ENCODE peak calls at places on chromosomes 5 and 9, in nine cellular contexts. E, F, B, R, C, K, J, A and X are unnamed samples. For H3K9me3, the result is how much of the 10 kb centered on the place peaks cover.

GRCh38 chr5:89034588-89034987 is 151.6 kb upstream of the MEF2C start:
- DNase-seq in C (no peak), R (no peak), A (no peak), J (no peak), B (no peak), F (no peak), E (no peak), K (no peak), X (no peak)

GRCh38 chr9:123424552-123425225 is 68.7 kb downstream of the CRB2 start:
- DNase-seq in B (no peak), J (no peak), K (no peak), A (no peak), F (no peak), C (no peak), E (peak), R (no peak), X (no peak)

GRCh38 chr5:145553177-145553576 is 282.0 kb downstream of the PRELID2 start:
- DNase-seq in A (no peak), J (no peak), R (no peak), K (no peak), E (no peak), C (no peak), F (no peak), B (no peak), X (no peak)

GRCh38 chr9:136313111-136314055 is 9.5 kb upstream of the CCDC187 start:
- DNase-seq in B (no peak), K (no peak), E (no peak), F (no peak), A (no peak), R (no peak), C (no peak), J (no peak), X (no peak)

GRCh38 chr9:134423757-134424156 is 97.5 kb downstream of the RXRA start:
- DNase-seq in K (no peak), A (no peak), R (no peak), E (no peak), J (no peak), B (no peak), C (no peak), F (no peak), X (no peak)

GRCh38 chr9:103037508-103038477 is 42.7 kb downstream of the CYLC2 start:
- DNase-seq in C (peak), J (no peak), A (peak), B (no peak), E (no peak), K (no peak), F (no peak), R (no peak), X (no peak)

GRCh38 chr9:84062538-84062937 is 81.9 kb downstream of the RMI1 start:
- DNase-seq in B (no peak), E (no peak), A (peak), J (no peak), R (no peak), F (no peak), C (no peak), K (no peak), X (no peak)

GRCh38 chr5:58462154-58462553 is 2.3 kb upstream of the PLK2 start:
- DNase-seq in R (no peak), E (no peak), F (no peak), K (no peak), J (no peak), C (peak), A (no peak), B (no peak), X (no peak)

GRCh38 chr9:35741740-35742139 is 7.3 kb downstream of the GBA2 start:
- DNase-seq in A (no peak), F (no peak), B (no peak), R (no peak), J (no peak), K (no peak), E (no peak), C (no peak), X (no peak)

GRCh38 chr5:160799160-160799559 is 52.9 kb downstream of the ATP10B start:
- DNase-seq in B (no peak), J (peak), A (no peak), K (no peak), R (no peak), C (no peak), F (no peak), E (no peak), X (no peak)

GRCh38 chr9:70438341-70438924 is 24.0 kb upstream of the KLF9 start:
- DNase-seq in R (no peak), A (peak), C (peak), E (no peak), J (peak), F (peak), B (no peak), K (peak), X (no peak)

GRCh38 chr9:38284039-38284767 is 108.3 kb upstream of the ALDH1B1 start:
- DNase-seq in R (no peak), J (no peak), C (no peak), A (no peak), B (no peak), K (no peak), E (no peak), F (no peak), X (no peak)

GRCh38 chr9:111952559-111952958 is 55.9 kb downstream of the UGCG start:
- DNase-seq in C (peak), E (no peak), K (no peak), A (no peak), J (no peak), F (no peak), B (no peak), R (no peak), X (no peak)

GRCh38 chr5:2297991-2298390 is 415.3 kb upstream of the IRX4 start:
- DNase-seq in B (no peak), J (no peak), R (no peak), E (no peak), K (no peak), C (no peak), F (no peak), A (no peak), X (no peak)

GRCh38 chr5:161286066-161286655 is 260.4 kb downstream of the GABRB2 start:
- DNase-seq in E (no peak), J (no peak), C (no peak), R (no peak), F (no peak), A (no peak), K (no peak), B (no peak), X (no peak)

GRCh38 chr5:173771058-173771742 is 116.9 kb upstream of the CPEB4 start:
- DNase-seq in R (no peak), A (no peak), F (no peak), K (no peak), B (no peak), E (no peak), J (no peak), C (no peak), X (no peak)

GRCh38 chr5:153659337-153659736 is 168.9 kb downstream of the GRIA1 start:
- DNase-seq in A (no peak), J (no peak), R (no peak), C (peak), B (no peak), K (no peak), F (no peak), E (no peak), X (no peak)

GRCh38 chr9:87827341-87827740 is 55.3 kb upstream of the SPATA31E1 start:
- DNase-seq in A (no peak), J (no peak), K (no peak), C (peak), F (no peak), R (no peak), B (no peak), E (no peak), X (no peak)

GRCh38 chr5:96661101-96661840 is 905 bp upstream of the CAST start:
- DNase-seq in C (peak), F (peak), B (no peak), J (peak), K (peak), E (no peak), R (peak), A (no peak), X (peak)

GRCh38 chr5:33565304-33565703 is 124.5 kb downstream of the TARS1 start:
- DNase-seq in K (peak), R (no peak), E (no peak), B (no peak), A (peak), C (no peak), J (no peak), F (no peak), X (no peak)

GRCh38 chr5:132425975-132426524 is 56.5 kb downstream of the SLC22A5 start:
- DNase-seq in F (no peak), K (no peak), J (no peak), R (no peak), A (no peak), C (no peak), B (no peak), E (no peak), X (no peak)

GRCh38 chr9:114465906-114466900 is 39.1 kb downstream of the WHRN start:
- DNase-seq in F (no peak), E (no peak), B (no peak), C (no peak), R (no peak), K (no peak), A (no peak), J (no peak), X (no peak)

GRCh38 chr5:144598451-144599068 is 427.9 kb downstream of the KCTD16 start:
- DNase-seq in B (no peak), C (no peak), F (no peak), K (no peak), R (no peak), J (no peak), A (no peak), E (no peak), X (no peak)

GRCh38 chr9:110767559-110768063 is 99.0 kb downstream of the MUSK start:
- DNase-seq in C (peak), F (peak), K (peak), E (peak), R (no peak), A (peak), B (no peak), J (no peak), X (no peak)

GRCh38 chr5:59587489-59588337 is 305.8 kb downstream of the PDE4D start:
- DNase-seq in J (peak), K (peak), B (no peak), E (peak), C (peak), F (no peak), R (no peak), A (peak), X (no peak)

GRCh38 chr9:130823435-130823834 is 11.6 kb upstream of the ABL1 start:
- DNase-seq in A (no peak), J (no peak), R (no peak), K (no peak), E (no peak), F (no peak), B (no peak), C (peak), X (no peak)

GRCh38 chr9:130707225-130707976 is 13.8 kb downstream of the EXOSC2 start:
- DNase-seq in K (peak), C (peak), E (peak), R (peak), B (no peak), F (peak), A (peak), J (peak), X (peak)

GRCh38 chr5:108607421-108607820 is 140.3 kb upstream of the FER start:
- DNase-seq in C (no peak), R (no peak), A (no peak), K (no peak), E (no peak), B (no peak), F (no peak), J (no peak), X (no peak)

GRCh38 chr5:141420855-141421488 is at the start of gene PCDHGA11:
- DNase-seq in K (peak), A (no peak), E (no peak), F (peak), B (no peak), R (no peak), J (no peak), C (peak), X (no peak)

GRCh38 chr5:141421489-141421855 is 621 bp downstream of the PCDHGA11 start:
- DNase-seq in R (no peak), C (no peak), E (no peak), F (no peak), J (no peak), A (no peak), B (no peak), K (no peak), X (no peak)

GRCh38 chr5:141427783-141428426 is 2.4 kb upstream of the PCDHGA12 start:
- DNase-seq in K (no peak), A (no peak), J (no peak), E (no peak), R (no peak), F (no peak), C (no peak), B (no peak), X (no peak)

GRCh38 chr5:141419074-141419880 is 1.6 kb upstream of the PCDHGA11 start:
- DNase-seq in E (no peak), F (no peak), R (no peak), C (no peak), K (no peak), A (no peak), B (no peak), J (no peak), X (no peak)

GRCh38 chr5:141422742-141423291 is 2.0 kb downstream of the PCDHGA11 start:
- DNase-seq in A (no peak), C (no peak), E (no peak), J (no peak), F (no peak), B (no peak), K (no peak), R (no peak), X (no peak)
- H3K9me3 ChIP-seq in A (half or more), C (half or more), E (under half), J (under half), F (half or more), B (half or more), K (under half), R (half or more), X (under half)

GRCh38 chr5:81685481-81685880 is 65.4 kb downstream of the SSBP2 start:
- DNase-seq in A (no peak), C (no peak), E (no peak), K (no peak), B (no peak), F (no peak), J (no peak), R (no peak), X (no peak)

GRCh38 chr5:81688215-81688614 is 62.7 kb downstream of the SSBP2 start:
- DNase-seq in E (no peak), J (no peak), R (no peak), A (no peak), F (no peak), K (no peak), C (no peak), B (no peak), X (no peak)

GRCh38 chr5:81687292-81687691 is 63.6 kb downstream of the SSBP2 start:
- DNase-seq in J (no peak), E (no peak), C (no peak), A (no peak), F (no peak), R (no peak), K (no peak), B (no peak), X (no peak)
- H3K9me3 ChIP-seq in J (under half), E (under half), C (under half), A (under half), F (under half), R (under half), K (under half), B (under half), X (under half)

GRCh38 chr5:139241139-139241538 is 43.0 kb upstream of the SIL1 start:
- DNase-seq in J (no peak), F (no peak), A (no peak), C (no peak), K (no peak), B (no peak), R (no peak), E (no peak), X (no peak)

GRCh38 chr5:139243425-139243965 is 45.3 kb upstream of the SIL1 start:
- DNase-seq in K (no peak), A (no peak), F (no peak), C (no peak), R (no peak), E (no peak), B (no peak), J (no peak), X (no peak)

GRCh38 chr5:139246394-139246793 is 47.1 kb upstream of the MATR3 start:
- DNase-seq in B (no peak), R (peak), K (peak), E (no peak), J (peak), C (no peak), A (no peak), F (no peak), X (no peak)

GRCh38 chr5:139248826-139249453 is 44.6 kb upstream of the MATR3 start:
- DNase-seq in A (no peak), C (no peak), F (no peak), R (no peak), J (no peak), E (no peak), K (no peak), B (no peak), X (no peak)

GRCh38 chr5:139245637-139246335 is 47.6 kb upstream of the SIL1 start:
- DNase-seq in C (no peak), K (no peak), J (no peak), R (no peak), B (no peak), E (no peak), F (no peak), A (no peak), X (no peak)
- H3K9me3 ChIP-seq in C (under half), K (under half), J (under half), R (under half), B (under half), E (under half), F (under half), A (under half), X (under half)

GRCh38 chr9:69018688-69019087 is 4.8 kb upstream of the PRKACG start:
- DNase-seq in R (no peak), F (no peak), K (no peak), J (no peak), B (no peak), C (no peak), A (no peak), E (no peak), X (no peak)
- H3K9me3 ChIP-seq in R (under half), F (under half), K (under half), J (under half), B (under half), C (under half), A (under half), E (under half), X (under half)

DNA sequence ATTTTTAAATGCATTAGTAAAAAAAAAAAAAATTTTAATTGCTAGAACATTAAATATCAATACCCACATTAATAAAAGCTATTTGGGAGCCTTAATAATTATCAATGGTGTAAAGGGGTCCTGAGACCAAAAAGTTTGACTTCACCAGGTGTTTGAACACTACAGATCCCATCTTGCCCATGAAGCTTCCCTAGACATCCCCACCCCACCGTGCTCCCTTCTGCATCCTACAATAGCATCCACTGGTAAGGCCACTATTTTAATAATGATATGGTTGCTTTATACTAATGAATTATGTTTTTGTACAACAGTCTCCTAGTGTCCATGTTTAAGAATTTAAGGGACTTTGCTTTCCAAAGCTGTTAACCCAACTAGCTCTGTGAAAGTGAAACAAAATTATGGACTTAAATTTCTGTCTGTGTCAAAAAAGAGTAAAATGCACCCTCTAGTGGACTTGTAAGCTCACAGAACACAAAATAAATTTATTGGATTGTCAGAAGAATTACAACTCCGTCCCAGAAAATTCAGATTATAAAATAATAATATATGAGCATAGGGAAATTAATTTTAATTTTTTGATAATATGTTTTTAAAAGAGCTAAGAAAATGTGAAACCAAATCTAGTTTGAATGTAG is 76.0 kb downstream of the ARL15 start:
- DNase-seq in E (no peak), F (no peak), C (peak), B (no peak), J (no peak), K (no peak), A (no peak), R (no peak), X (no peak)
- H3K9me3 ChIP-seq in E (under half), F (under half), C (under half), B (under half), J (under half), K (under half), A (under half), R (under half), X (under half)

GRCh38 chr9:129323999-129324553 is 146.0 kb upstream of the IER5L start:
- DNase-seq in F (no peak), R (no peak), J (peak), E (peak), B (no peak), A (no peak), C (no peak), K (no peak), X (no peak)

GRCh38 chr9:129322641-129323375 is 144.7 kb upstream of the IER5L start:
- DNase-seq in F (no peak), B (no peak), K (no peak), J (peak), C (no peak), A (no peak), E (peak), R (no peak), X (no peak)

GRCh38 chr9:129324808-129325491 is 146.9 kb upstream of the IER5L start:
- DNase-seq in B (no peak), J (no peak), R (no peak), F (no peak), K (no peak), E (no peak), C (no peak), A (no peak), X (no peak)

GRCh38 chr9:129322022-129322621 is 144.1 kb upstream of the IER5L start:
- DNase-seq in F (no peak), K (no peak), J (no peak), A (no peak), R (no peak), E (peak), C (no peak), B (no peak), X (no peak)

DNA sequence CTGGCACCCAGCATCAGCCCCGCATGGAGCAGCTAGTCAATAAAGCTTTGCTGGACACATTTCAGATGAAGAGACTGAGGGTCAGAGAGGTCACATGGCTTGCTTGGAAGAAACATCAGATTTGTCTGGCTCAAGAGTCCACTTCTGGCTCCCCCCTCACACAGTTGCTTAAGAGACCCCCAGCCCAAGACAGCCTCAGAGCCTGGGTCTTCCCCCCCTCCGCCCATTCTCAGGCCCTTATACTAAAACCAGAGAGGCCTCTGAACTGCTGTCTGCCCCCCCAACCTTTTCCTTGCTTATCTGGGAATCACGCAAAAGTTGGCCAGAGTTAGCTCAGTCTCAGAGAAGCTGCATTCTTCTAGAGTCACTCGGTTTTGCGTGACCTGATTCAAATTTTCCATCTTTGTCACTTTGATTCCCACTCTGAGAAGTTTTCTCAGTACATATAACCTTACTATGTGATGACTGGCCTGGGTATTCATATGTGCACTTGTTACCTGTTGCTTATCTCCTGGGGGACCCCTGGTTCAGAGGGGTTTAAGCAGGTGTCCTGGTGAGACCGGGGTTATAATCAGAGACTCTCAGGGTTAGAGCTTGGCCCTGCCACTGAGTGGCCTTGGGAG is 145.4 kb upstream of the IER5L start:
- DNase-seq in K (no peak), E (peak), J (peak), R (no peak), C (no peak), A (no peak), B (no peak), F (no peak), X (no peak)
- H3K9me3 ChIP-seq in K (under half), E (under half), J (under half), R (under half), C (under half), A (under half), B (under half), F (under half), X (under half)

GRCh38 chr5:38796739-38797108 is 49.1 kb upstream of the OSMR start:
- DNase-seq in A (no peak), K (no peak), F (no peak), C (no peak), B (no peak), E (no peak), J (no peak), R (no peak), X (no peak)
- H3K9me3 ChIP-seq in A (under half), K (under half), F (under half), C (under half), B (under half), E (under half), J (under half), R (under half), X (under half)